ENCODE peak calls at places on chromosomes 11 and 22, in six cellular contexts. B, P, A, L, D and I are unnamed samples.

GRCh38 chr22:28146401-28147304 is 227.6 kb upstream of the PITPNB start:
- DNase-seq in P (no peak), L (no peak), A (no peak), B (no peak), D (peak), I (peak)

GRCh38 chr22:35971418-35972119 is 57.1 kb downstream of the RBFOX2 start:
- DNase-seq in L (peak), B (peak), P (no peak), D (peak), A (no peak), I (peak)

GRCh38 chr11:16009021-16009420 is 347.3 kb downstream of the SOX6 start:
- DNase-seq in L (no peak), P (no peak), B (no peak), D (no peak), A (no peak), I (no peak)

GRCh38 chr22:27019827-27020226 is 362.4 kb downstream of the MIAT start:
- DNase-seq in P (no peak), A (no peak), L (no peak), D (no peak), B (no peak), I (no peak)

GRCh38 chr22:43435851-43436535 is 24.2 kb downstream of the MPPED1 start:
- DNase-seq in A (no peak), P (no peak), D (no peak), B (no peak), L (no peak), I (no peak)

GRCh38 chr11:110286298-110287040 is 9.9 kb downstream of the RDX start:
- DNase-seq in L (no peak), B (no peak), D (no peak), P (no peak), A (no peak), I (no peak)

GRCh38 chr11:100545970-100546369 is 141.1 kb upstream of the ARHGAP42 start:
- DNase-seq in B (no peak), P (no peak), A (no peak), D (no peak), L (no peak), I (no peak)

GRCh38 chr11:123630126-123630531 is 24.3 kb downstream of the SCN3B start:
- DNase-seq in A (no peak), L (no peak), D (no peak), B (no peak), P (no peak), I (no peak)

GRCh38 chr22:46466255-46466676 is 71.2 kb downstream of the CELSR1 start:
- DNase-seq in B (no peak), P (no peak), L (no peak), A (no peak), D (no peak), I (no peak)